ENCODE peak calls at places on chromosomes 16 and 17, in five cellular contexts. One of them, this sample, is unnamed.

GRCh38 chr16:52812945-52813556 is 239.6 kb downstream of the CHD9NB start:
- DNase-seq in right lobe of liver: no peak
- DNase-seq in endothelial cell of umbilical vein: peak; percentile 5
- DNase-seq in breast epithelium: no peak
- DNase-seq in neural progenitor cell: no peak
- DNase-seq in this sample: no peak

GRCh38 chr17:75693500-75694481 is 26.7 kb downstream of the SAP30BP start:
- DNase-seq in right lobe of liver: peak; percentile 27
- DNase-seq in endothelial cell of umbilical vein: peak; percentile 78
- DNase-seq in breast epithelium: peak; percentile 99
- DNase-seq in neural progenitor cell: peak; percentile 71
- DNase-seq in this sample: no peak

GRCh38 chr17:53950207-53950857 is 127.6 kb downstream of the KIF2B start:
- DNase-seq in breast epithelium: no peak
- DNase-seq in endothelial cell of umbilical vein: no peak
- DNase-seq in neural progenitor cell: peak; percentile 63
- DNase-seq in right lobe of liver: peak; percentile 66
- DNase-seq in this sample: no peak

GRCh38 chr16:57667526-57668258 is 414 bp upstream of the ADGRG3 start:
- DNase-seq in neural progenitor cell: no peak
- DNase-seq in endothelial cell of umbilical vein: no peak
- DNase-seq in right lobe of liver: peak; percentile 93
- DNase-seq in breast epithelium: no peak
- DNase-seq in this sample: no peak

GRCh38 chr17:63446218-63446980 is at the start of gene CYB561:
- DNase-seq in neural progenitor cell: peak; percentile 82
- DNase-seq in endothelial cell of umbilical vein: peak; percentile 50
- DNase-seq in breast epithelium: peak; percentile 78
- DNase-seq in right lobe of liver: peak; percentile 79
- DNase-seq in this sample: peak; percentile 66

GRCh38 chr16:57360321-57360935 is 1.8 kb downstream of the CCL22 start:
- DNase-seq in neural progenitor cell: no peak
- DNase-seq in right lobe of liver: no peak
- DNase-seq in breast epithelium: peak; percentile 85
- DNase-seq in endothelial cell of umbilical vein: no peak
- DNase-seq in this sample: no peak

GRCh38 chr16:13110124-13110796 is 208.9 kb downstream of the SHISA9 start:
- DNase-seq in endothelial cell of umbilical vein: no peak
- DNase-seq in neural progenitor cell: peak; percentile 56
- DNase-seq in breast epithelium: peak; percentile 76
- DNase-seq in right lobe of liver: no peak
- DNase-seq in this sample: no peak

GRCh38 chr17:13407381-13407780 is 194.3 kb downstream of the HS3ST3A1 start:
- DNase-seq in right lobe of liver: no peak
- DNase-seq in breast epithelium: no peak
- DNase-seq in neural progenitor cell: no peak
- DNase-seq in endothelial cell of umbilical vein: no peak
- DNase-seq in this sample: no peak

GRCh38 chr16:83701494-83701893 is 106.3 kb upstream of the HSBP1 start:
- DNase-seq in endothelial cell of umbilical vein: peak; percentile 21
- DNase-seq in neural progenitor cell: peak; percentile 86
- DNase-seq in right lobe of liver: no peak
- DNase-seq in breast epithelium: no peak
- DNase-seq in this sample: no peak

GRCh38 chr16:2985457-2985856 is 5.2 kb upstream of the PKMYT1 start:
- DNase-seq in neural progenitor cell: no peak
- DNase-seq in endothelial cell of umbilical vein: no peak
- DNase-seq in right lobe of liver: peak; percentile 57
- DNase-seq in breast epithelium: no peak
- DNase-seq in this sample: no peak

GRCh38 chr16:84616515-84616914 is 1.4 kb downstream of the COTL1 start:
- DNase-seq in neural progenitor cell: no peak
- DNase-seq in right lobe of liver: no peak
- DNase-seq in breast epithelium: no peak
- DNase-seq in endothelial cell of umbilical vein: peak; percentile 22
- DNase-seq in this sample: no peak

GRCh38 chr17:34644941-34645550 is 65.7 kb downstream of the TMEM132E start:
- DNase-seq in right lobe of liver: no peak
- DNase-seq in breast epithelium: no peak
- DNase-seq in endothelial cell of umbilical vein: no peak
- DNase-seq in neural progenitor cell: no peak
- DNase-seq in this sample: no peak

GRCh38 chr16:56639045-56639444 is 579 bp downstream of the MT1A start:
- DNase-seq in right lobe of liver: peak; percentile 56
- DNase-seq in breast epithelium: no peak
- DNase-seq in endothelial cell of umbilical vein: no peak
- DNase-seq in neural progenitor cell: no peak
- DNase-seq in this sample: no peak

GRCh38 chr16:17846030-17846429 is 375.3 kb upstream of the XYLT1 start:
- DNase-seq in breast epithelium: no peak
- DNase-seq in right lobe of liver: no peak
- DNase-seq in neural progenitor cell: no peak
- DNase-seq in endothelial cell of umbilical vein: no peak
- DNase-seq in this sample: no peak

GRCh38 chr16:70410736-70411135 is 28.2 kb downstream of the ST3GAL2 start:
- DNase-seq in right lobe of liver: peak; percentile 88
- DNase-seq in endothelial cell of umbilical vein: no peak
- DNase-seq in neural progenitor cell: no peak
- DNase-seq in breast epithelium: no peak
- DNase-seq in this sample: no peak

GRCh38 chr16:74111583-74111982 is 185.0 kb upstream of the PSMD7 start:
- DNase-seq in endothelial cell of umbilical vein: no peak
- DNase-seq in breast epithelium: no peak
- DNase-seq in neural progenitor cell: no peak
- DNase-seq in right lobe of liver: no peak
- DNase-seq in this sample: no peak

GRCh38 chr16:67504190-67505021 is 21.1 kb upstream of the AGRP start:
- DNase-seq in breast epithelium: no peak
- DNase-seq in neural progenitor cell: no peak
- DNase-seq in right lobe of liver: peak; percentile 72
- DNase-seq in endothelial cell of umbilical vein: no peak
- DNase-seq in this sample: no peak

GRCh38 chr17:5122586-5123342 is 6.9 kb downstream of the USP6 start:
- DNase-seq in endothelial cell of umbilical vein: no peak
- DNase-seq in neural progenitor cell: peak; percentile 58
- DNase-seq in breast epithelium: peak; percentile 43
- DNase-seq in right lobe of liver: no peak
- DNase-seq in this sample: no peak

GRCh38 chr17:7258731-7259554 is 3.3 kb downstream of the CLDN7 start:
- DNase-seq in endothelial cell of umbilical vein: no peak
- DNase-seq in right lobe of liver: peak; percentile 88
- DNase-seq in neural progenitor cell: no peak
- DNase-seq in breast epithelium: peak; percentile 78
- DNase-seq in this sample: no peak

GRCh38 chr16:21626659-21627277 is 25.6 kb downstream of the IGSF6 start:
- DNase-seq in neural progenitor cell: no peak
- DNase-seq in right lobe of liver: no peak
- DNase-seq in breast epithelium: no peak
- DNase-seq in endothelial cell of umbilical vein: peak; percentile 68
- DNase-seq in this sample: no peak

GRCh38 chr16:55297910-55298175 is 26.2 kb upstream of the IRX6 start:
- DNase-seq in neural progenitor cell: no peak
- DNase-seq in endothelial cell of umbilical vein: no peak
- DNase-seq in right lobe of liver: no peak
- DNase-seq in breast epithelium: no peak
- DNase-seq in this sample: no peak

GRCh38 chr17:44599298-44600175 is 42.3 kb downstream of the FZD2 start:
- DNase-seq in endothelial cell of umbilical vein: peak; percentile 96
- DNase-seq in breast epithelium: peak; percentile 21
- DNase-seq in right lobe of liver: no peak
- DNase-seq in neural progenitor cell: peak; percentile 70
- DNase-seq in this sample: no peak

GRCh38 chr16:16099320-16099719 is 124.0 kb downstream of the ABCC6 start:
- DNase-seq in endothelial cell of umbilical vein: no peak
- DNase-seq in breast epithelium: no peak
- DNase-seq in neural progenitor cell: no peak
- DNase-seq in right lobe of liver: no peak
- DNase-seq in this sample: no peak

GRCh38 chr17:7782237-7782636 is 51.8 kb upstream of the KDM6B start:
- DNase-seq in right lobe of liver: no peak
- DNase-seq in breast epithelium: no peak
- DNase-seq in neural progenitor cell: no peak
- DNase-seq in endothelial cell of umbilical vein: peak; percentile 16
- DNase-seq in this sample: no peak

GRCh38 chr17:67293251-67294203 is 48.5 kb upstream of the HELZ start:
- DNase-seq in endothelial cell of umbilical vein: peak; percentile 54
- DNase-seq in breast epithelium: no peak
- DNase-seq in neural progenitor cell: peak; percentile 75
- DNase-seq in right lobe of liver: peak; percentile 82
- DNase-seq in this sample: peak; percentile 43

GRCh38 chr16:78919852-78920251 is 680.7 kb downstream of the MAF start:
- DNase-seq in endothelial cell of umbilical vein: no peak
- DNase-seq in breast epithelium: no peak
- DNase-seq in right lobe of liver: no peak
- DNase-seq in neural progenitor cell: no peak
- DNase-seq in this sample: no peak

GRCh38 chr17:9839433-9839832 is 13.7 kb downstream of the GLP2R start:
- DNase-seq in endothelial cell of umbilical vein: no peak
- DNase-seq in right lobe of liver: no peak
- DNase-seq in breast epithelium: no peak
- DNase-seq in neural progenitor cell: no peak
- DNase-seq in this sample: no peak

GRCh38 chr16:49000594-49000993 is 281.0 kb downstream of the CBLN1 start:
- DNase-seq in neural progenitor cell: peak; percentile 51
- DNase-seq in right lobe of liver: no peak
- DNase-seq in endothelial cell of umbilical vein: no peak
- DNase-seq in breast epithelium: no peak
- DNase-seq in this sample: no peak

GRCh38 chr16:46882940-46883307 is 1.2 kb upstream of the GPT2 start:
- DNase-seq in right lobe of liver: no peak
- DNase-seq in endothelial cell of umbilical vein: no peak
- DNase-seq in breast epithelium: no peak
- DNase-seq in neural progenitor cell: no peak
- DNase-seq in this sample: no peak

GRCh38 chr17:40071720-40072480 is 9.1 kb downstream of the THRA start:
- DNase-seq in breast epithelium: peak; percentile 80
- DNase-seq in endothelial cell of umbilical vein: peak; percentile 76
- DNase-seq in neural progenitor cell: no peak
- DNase-seq in right lobe of liver: peak; percentile 83
- DNase-seq in this sample: no peak

GRCh38 chr17:34895388-34895787 is 65.9 kb downstream of the CCT6B start:
- DNase-seq in neural progenitor cell: peak; percentile 32
- DNase-seq in right lobe of liver: no peak
- DNase-seq in endothelial cell of umbilical vein: no peak
- DNase-seq in breast epithelium: no peak
- DNase-seq in this sample: no peak

GRCh38 chr17:82375359-82376041 is 3.9 kb downstream of the UTS2R start:
- DNase-seq in endothelial cell of umbilical vein: no peak
- DNase-seq in right lobe of liver: peak; percentile 44
- DNase-seq in breast epithelium: no peak
- DNase-seq in neural progenitor cell: no peak
- DNase-seq in this sample: no peak

DNA sequence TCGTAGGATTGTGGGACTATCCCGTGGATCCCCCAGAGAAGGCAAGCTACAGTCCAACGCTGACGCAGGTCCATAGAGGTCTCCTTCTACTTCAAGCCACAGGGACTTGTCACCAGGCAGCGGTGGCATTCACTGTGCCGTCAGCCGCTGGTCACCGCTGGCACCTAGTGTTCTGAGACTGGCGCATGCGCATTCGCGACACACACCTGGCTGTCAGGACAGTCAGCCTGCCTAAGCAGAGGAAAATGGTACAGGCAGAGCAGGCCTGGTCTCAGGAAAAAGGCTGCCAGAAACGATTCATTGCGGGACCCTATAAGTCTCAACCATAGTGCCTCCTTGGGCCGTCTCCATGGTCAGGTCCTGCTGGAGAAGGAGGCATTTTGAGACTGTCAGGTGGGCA is 138.0 kb upstream of the WSB1 start:
- DNase-seq in neural progenitor cell: no peak
- DNase-seq in endothelial cell of umbilical vein: no peak
- DNase-seq in right lobe of liver: peak; percentile 15
- DNase-seq in breast epithelium: no peak
- DNase-seq in this sample: no peak
- H3K9me3 ChIP-seq in neural progenitor cell: peaks cover 33% of the 10 kb centered on the region
- H3K9me3 ChIP-seq in endothelial cell of umbilical vein: no peaks in the 10 kb centered on the region
- H3K9me3 ChIP-seq in right lobe of liver: no peaks in the 10 kb centered on the region
- H3K9me3 ChIP-seq in breast epithelium: no peaks in the 10 kb centered on the region
- H3K9me3 ChIP-seq in this sample: no peaks in the 10 kb centered on the region

DNA sequence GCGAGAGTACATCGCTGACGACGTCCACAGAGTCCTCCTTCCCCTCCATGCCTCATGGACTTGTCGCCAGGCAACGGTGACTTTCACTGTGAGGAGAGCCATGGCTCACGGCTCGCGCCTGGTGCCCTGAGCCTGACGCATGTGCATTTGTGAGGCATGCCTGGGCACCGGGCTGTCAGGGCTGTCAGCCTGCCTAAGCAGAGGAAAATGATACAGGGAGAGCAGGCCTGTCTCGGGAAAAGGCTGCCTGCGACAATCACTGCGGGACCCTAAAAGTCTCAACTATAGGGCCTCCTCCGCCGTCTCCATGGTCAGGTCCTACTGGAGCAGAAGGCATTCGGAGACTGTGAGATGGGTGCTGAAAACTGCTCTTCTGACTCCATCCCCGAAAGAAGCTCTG is 135.5 kb upstream of the WSB1 start:
- DNase-seq in endothelial cell of umbilical vein: no peak
- DNase-seq in neural progenitor cell: no peak
- DNase-seq in right lobe of liver: peak; percentile 28
- DNase-seq in breast epithelium: no peak
- DNase-seq in this sample: no peak
- H3K9me3 ChIP-seq in endothelial cell of umbilical vein: no peaks in the 10 kb centered on the region
- H3K9me3 ChIP-seq in neural progenitor cell: peaks cover 22% of the 10 kb centered on the region
- H3K9me3 ChIP-seq in right lobe of liver: no peaks in the 10 kb centered on the region
- H3K9me3 ChIP-seq in breast epithelium: no peaks in the 10 kb centered on the region
- H3K9me3 ChIP-seq in this sample: no peaks in the 10 kb centered on the region

GRCh38 chr16:8295436-8295835 is 294.9 kb downstream of the TMEM114 start:
- DNase-seq in neural progenitor cell: no peak
- DNase-seq in right lobe of liver: no peak
- DNase-seq in endothelial cell of umbilical vein: no peak
- DNase-seq in breast epithelium: no peak
- DNase-seq in this sample: no peak

GRCh38 chr16:8299635-8300034 is 290.7 kb downstream of the TMEM114 start:
- DNase-seq in endothelial cell of umbilical vein: no peak
- DNase-seq in neural progenitor cell: no peak
- DNase-seq in breast epithelium: no peak
- DNase-seq in right lobe of liver: no peak
- DNase-seq in this sample: no peak
- H3K9me3 ChIP-seq in endothelial cell of umbilical vein: peaks cover 11% of the 10 kb centered on the region
- H3K9me3 ChIP-seq in neural progenitor cell: no peaks in the 10 kb centered on the region
- H3K9me3 ChIP-seq in breast epithelium: peaks cover 10% of the 10 kb centered on the region
- H3K9me3 ChIP-seq in right lobe of liver: no peaks in the 10 kb centered on the region
- H3K9me3 ChIP-seq in this sample: no peaks in the 10 kb centered on the region

GRCh38 chr17:70089513-70090148 is 14.6 kb downstream of the KCNJ16 start:
- DNase-seq in endothelial cell of umbilical vein: no peak
- DNase-seq in right lobe of liver: no peak
- DNase-seq in breast epithelium: no peak
- DNase-seq in neural progenitor cell: no peak
- DNase-seq in this sample: no peak

GRCh38 chr17:70093163-70093562 is 18.1 kb downstream of the KCNJ16 start:
- DNase-seq in endothelial cell of umbilical vein: no peak
- DNase-seq in right lobe of liver: no peak
- DNase-seq in breast epithelium: no peak
- DNase-seq in neural progenitor cell: no peak
- DNase-seq in this sample: no peak

GRCh38 chr17:70095455-70095854 is 20.4 kb downstream of the KCNJ16 start:
- DNase-seq in right lobe of liver: no peak
- DNase-seq in neural progenitor cell: no peak
- DNase-seq in endothelial cell of umbilical vein: no peak
- DNase-seq in breast epithelium: no peak
- DNase-seq in this sample: no peak

GRCh38 chr17:70091005-70091568 is 16.1 kb downstream of the KCNJ16 start:
- DNase-seq in right lobe of liver: no peak
- DNase-seq in neural progenitor cell: no peak
- DNase-seq in endothelial cell of umbilical vein: peak; percentile 27
- DNase-seq in breast epithelium: no peak
- DNase-seq in this sample: no peak

GRCh38 chr17:70091681-70092080 is 16.7 kb downstream of the KCNJ16 start:
- DNase-seq in right lobe of liver: no peak
- DNase-seq in breast epithelium: no peak
- DNase-seq in endothelial cell of umbilical vein: peak; percentile 39
- DNase-seq in neural progenitor cell: no peak
- DNase-seq in this sample: no peak
- H3K9me3 ChIP-seq in right lobe of liver: no peaks in the 10 kb centered on the region
- H3K9me3 ChIP-seq in breast epithelium: no peaks in the 10 kb centered on the region
- H3K9me3 ChIP-seq in endothelial cell of umbilical vein: no peaks in the 10 kb centered on the region
- H3K9me3 ChIP-seq in neural progenitor cell: no peaks in the 10 kb centered on the region
- H3K9me3 ChIP-seq in this sample: no peaks in the 10 kb centered on the region